ENCODE peak calls at places on chromosomes 7 and 10, in eight cellular contexts. R is mammary epithelial cell; G is CD8-positive, alpha-beta memory T cell; Z is astrocyte; K is CD8-positive, alpha-beta T cell; T is neuronal stem cell; C is small intestine; I is cardiac muscle cell. N is an unnamed sample. For H3K4me1, the result is how much of the 10 kb centered on the place peaks cover.

GRCh38 chr7:29127527-29127926 is 18.8 kb downstream of the CPVL start:
- DNase-seq in R (no peak), G (no peak), Z (no peak), K (no peak), T (peak), C (no peak), I (no peak), N (no peak)

GRCh38 chr10:930415-931325 is 835 bp downstream of the LARP4B start:
- DNase-seq in R (peak), G (peak), Z (peak), K (no peak), T (peak), C (peak), I (peak), N (peak)

GRCh38 chr10:103736763-103737162 is 118.6 kb downstream of the SH3PXD2A start:
- DNase-seq in R (peak), G (no peak), Z (no peak), K (no peak), T (peak), C (peak), I (no peak), N (peak)

GRCh38 chr10:75497997-75498797 is 66.8 kb downstream of the LRMDA start:
- DNase-seq in R (no peak), G (no peak), Z (peak), K (no peak), T (no peak), C (peak), I (peak), N (peak)

GRCh38 chr7:127667751-127668530 is 15.9 kb downstream of the SND1 start:
- DNase-seq in R (peak), G (no peak), Z (no peak), K (no peak), T (no peak), C (no peak), I (no peak), N (no peak)

GRCh38 chr7:130941322-130942210 is 207.6 kb upstream of the KLF14 start:
- DNase-seq in R (peak), G (peak), Z (peak), K (no peak), T (no peak), C (peak), I (peak), N (no peak)

GRCh38 chr10:71067098-71067760 is 145.1 kb upstream of the UNC5B start:
- DNase-seq in R (no peak), G (no peak), Z (no peak), K (no peak), T (no peak), C (no peak), I (no peak), N (no peak)

GRCh38 chr10:91589015-91589655 is 43.7 kb downstream of the PPP1R3C start:
- DNase-seq in R (no peak), G (no peak), Z (peak), K (no peak), T (no peak), C (no peak), I (peak), N (no peak)

GRCh38 chr7:27143022-27143949 is at the start of gene HOXA5:
- DNase-seq in R (peak), G (no peak), Z (peak), K (no peak), T (peak), C (peak), I (peak), N (peak)

GRCh38 chr7:78762625-78763024 is 690.8 kb downstream of the MAGI2 start:
- DNase-seq in R (no peak), G (no peak), Z (no peak), K (no peak), T (no peak), C (no peak), I (no peak), N (no peak)

GRCh38 chr7:157837047-157837446 is 500.2 kb downstream of the DNAJB6 start:
- DNase-seq in R (no peak), G (no peak), Z (no peak), K (no peak), T (no peak), C (no peak), I (no peak), N (no peak)

GRCh38 chr10:95909591-95909990 is 1.8 kb downstream of the CC2D2B start:
- DNase-seq in R (no peak), G (no peak), Z (no peak), K (no peak), T (no peak), C (no peak), I (no peak), N (no peak)

GRCh38 chr7:157687845-157688244 is 351.0 kb downstream of the DNAJB6 start:
- DNase-seq in R (no peak), G (no peak), Z (no peak), K (no peak), T (no peak), C (no peak), I (no peak), N (no peak)

GRCh38 chr7:149005427-149006344 is 22.6 kb downstream of the PDIA4 start:
- DNase-seq in R (peak), G (peak), Z (no peak), K (peak), T (peak), C (peak), I (peak), N (no peak)

GRCh38 chr10:67861750-67862460 is 22.6 kb upstream of the SIRT1 start:
- DNase-seq in R (no peak), G (no peak), Z (no peak), K (no peak), T (no peak), C (no peak), I (no peak), N (no peak)

GRCh38 chr7:155261031-155261985 is 36.4 kb upstream of the INSIG1 start:
- DNase-seq in R (no peak), G (no peak), Z (no peak), K (no peak), T (no peak), C (no peak), I (no peak), N (no peak)

GRCh38 chr10:75353183-75353582 is 48.4 kb downstream of the ZNF503 start:
- DNase-seq in R (no peak), G (no peak), Z (no peak), K (no peak), T (no peak), C (no peak), I (no peak), N (no peak)

GRCh38 chr10:115866174-115866573 is 406.8 kb downstream of the GFRA1 start:
- DNase-seq in R (no peak), G (no peak), Z (no peak), K (no peak), T (no peak), C (no peak), I (no peak), N (no peak)

GRCh38 chr10:100020161-100020882 is 10.6 kb upstream of the DNMBP start:
- DNase-seq in R (no peak), G (no peak), Z (no peak), K (no peak), T (no peak), C (no peak), I (no peak), N (no peak)

GRCh38 chr7:101882595-101883564 is 65.5 kb downstream of the CUX1 start:
- DNase-seq in R (peak), G (no peak), Z (peak), K (no peak), T (no peak), C (peak), I (peak), N (peak)

GRCh38 chr10:97096327-97097153 is 89.2 kb downstream of the SLIT1 start:
- DNase-seq in R (no peak), G (peak), Z (no peak), K (no peak), T (no peak), C (no peak), I (no peak), N (no peak)

GRCh38 chr10:31101123-31101522 is 69.5 kb upstream of the ZNF438 start:
- DNase-seq in R (peak), G (no peak), Z (peak), K (no peak), T (no peak), C (no peak), I (peak), N (peak)

GRCh38 chr10:117543245-117543998 is 876 bp downstream of the EMX2 start:
- DNase-seq in R (no peak), G (no peak), Z (no peak), K (no peak), T (peak), C (no peak), I (peak), N (no peak)

GRCh38 chr7:17298840-17299476 is 506 bp downstream of the AHR start:
- DNase-seq in R (peak), G (peak), Z (no peak), K (peak), T (peak), C (peak), I (peak), N (no peak)

GRCh38 chr10:103651783-103652476 is 158.4 kb downstream of the NEURL1 start:
- DNase-seq in R (no peak), G (no peak), Z (no peak), K (no peak), T (no peak), C (peak), I (no peak), N (no peak)

GRCh38 chr7:120941064-120941463 is 9.5 kb upstream of the ING3 start:
- DNase-seq in R (no peak), G (no peak), Z (no peak), K (no peak), T (no peak), C (peak), I (peak), N (no peak)

GRCh38 chr7:129610709-129611245 is 743 bp upstream of the NRF1 start:
- DNase-seq in R (no peak), G (no peak), Z (no peak), K (no peak), T (peak), C (no peak), I (no peak), N (no peak)

GRCh38 chr7:129615018-129615417 is 3.5 kb downstream of the NRF1 start:
- DNase-seq in R (peak), G (no peak), Z (no peak), K (no peak), T (no peak), C (no peak), I (peak), N (peak)

GRCh38 chr7:129611246-129612111 is at the start of gene NRF1:
- DNase-seq in R (peak), G (peak), Z (peak), K (peak), T (peak), C (peak), I (peak), N (peak)

GRCh38 chr7:129612112-129613015 is 844 bp downstream of the NRF1 start:
- DNase-seq in R (peak), G (peak), Z (no peak), K (no peak), T (peak), C (peak), I (peak), N (no peak)

DNA sequence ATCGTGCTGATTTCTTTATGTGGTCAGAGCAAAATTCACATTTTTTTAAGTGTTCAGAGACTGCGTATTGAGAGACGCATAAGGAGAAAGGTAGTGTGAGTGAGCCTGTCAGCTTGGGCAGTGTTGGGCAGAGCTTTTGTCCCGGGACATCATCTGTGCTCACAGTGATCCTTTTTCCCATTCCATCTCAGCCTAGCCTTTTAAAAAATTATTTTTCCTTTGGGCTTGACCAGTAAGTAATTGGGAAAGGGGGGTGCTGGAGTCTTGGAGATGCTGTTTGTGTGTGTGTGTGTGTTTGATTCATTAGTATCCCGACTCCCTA is 1.5 kb downstream of the NRF1 start:
- DNase-seq in R (no peak), G (no peak), Z (no peak), K (no peak), T (no peak), C (no peak), I (no peak), N (peak)
- H3K4me1 ChIP-seq in R (under half), G (half or more), Z (under half), K (half or more), T (under half), C (under half), I (under half), N (under half)

GRCh38 chr7:116708861-116709260 is 36.9 kb downstream of the MET start:
- DNase-seq in R (no peak), G (no peak), Z (no peak), K (no peak), T (no peak), C (no peak), I (no peak), N (no peak)
- H3K27ac ChIP-seq in R (peak), G (no peak), Z (no peak), K (no peak), T (no peak), C (no peak), I (no peak), N (peak)

DNA sequence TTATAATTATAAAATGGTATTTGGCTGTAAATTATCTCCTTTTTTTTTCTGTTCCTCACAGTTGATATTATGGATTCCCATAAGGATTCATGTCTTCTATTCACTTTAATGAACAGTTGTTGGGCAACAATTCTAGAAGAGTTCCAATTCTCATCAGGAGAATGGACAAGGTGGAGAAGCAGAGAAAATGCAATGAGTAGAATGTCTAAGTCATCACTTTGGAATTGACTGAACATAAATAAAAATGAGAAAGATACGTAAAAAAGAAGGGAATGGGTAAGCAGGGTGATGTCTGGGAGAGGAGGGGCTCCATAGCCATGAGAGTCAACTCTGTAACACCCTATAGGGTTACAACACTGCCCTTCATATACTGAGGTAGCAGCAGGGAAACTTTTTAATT is 1.8 kb upstream of the CAV2 start:
- DNase-seq in R (no peak), G (no peak), Z (no peak), K (no peak), T (no peak), C (no peak), I (no peak), N (peak)
- H3K4me1 ChIP-seq in R (under half), G (under half), Z (under half), K (under half), T (under half), C (under half), I (under half), N (under half)

GRCh38 chr7:151809864-151810170 is 67.1 kb downstream of the PRKAG2 start:
- DNase-seq in R (no peak), G (no peak), Z (no peak), K (no peak), T (no peak), C (no peak), I (no peak), N (no peak)
- H3K27ac ChIP-seq in R (no peak), G (no peak), Z (no peak), K (no peak), T (no peak), C (peak), I (no peak), N (no peak)

GRCh38 chr7:105690286-105690915 is 109.1 kb upstream of the EFCAB10 start:
- DNase-seq in R (no peak), G (no peak), Z (peak), K (no peak), T (no peak), C (no peak), I (no peak), N (no peak)
- H3K4me1 ChIP-seq in R (under half), G (under half), Z (under half), K (under half), T (under half), C (under half), I (under half), N (under half)

GRCh38 chr10:21297525-21298383 is 227.7 kb downstream of the SKIDA1 start:
- DNase-seq in R (no peak), G (no peak), Z (no peak), K (no peak), T (no peak), C (no peak), I (peak), N (no peak)

GRCh38 chr10:21293518-21294356 is 231.7 kb downstream of the SKIDA1 start:
- DNase-seq in R (no peak), G (no peak), Z (peak), K (no peak), T (peak), C (no peak), I (peak), N (no peak)

GRCh38 chr10:21296575-21297355 is 228.7 kb downstream of the SKIDA1 start:
- DNase-seq in R (no peak), G (no peak), Z (no peak), K (no peak), T (no peak), C (no peak), I (no peak), N (no peak)

GRCh38 chr10:21290499-21291160 is 234.9 kb downstream of the SKIDA1 start:
- DNase-seq in R (no peak), G (no peak), Z (peak), K (no peak), T (no peak), C (no peak), I (no peak), N (no peak)

DNA sequence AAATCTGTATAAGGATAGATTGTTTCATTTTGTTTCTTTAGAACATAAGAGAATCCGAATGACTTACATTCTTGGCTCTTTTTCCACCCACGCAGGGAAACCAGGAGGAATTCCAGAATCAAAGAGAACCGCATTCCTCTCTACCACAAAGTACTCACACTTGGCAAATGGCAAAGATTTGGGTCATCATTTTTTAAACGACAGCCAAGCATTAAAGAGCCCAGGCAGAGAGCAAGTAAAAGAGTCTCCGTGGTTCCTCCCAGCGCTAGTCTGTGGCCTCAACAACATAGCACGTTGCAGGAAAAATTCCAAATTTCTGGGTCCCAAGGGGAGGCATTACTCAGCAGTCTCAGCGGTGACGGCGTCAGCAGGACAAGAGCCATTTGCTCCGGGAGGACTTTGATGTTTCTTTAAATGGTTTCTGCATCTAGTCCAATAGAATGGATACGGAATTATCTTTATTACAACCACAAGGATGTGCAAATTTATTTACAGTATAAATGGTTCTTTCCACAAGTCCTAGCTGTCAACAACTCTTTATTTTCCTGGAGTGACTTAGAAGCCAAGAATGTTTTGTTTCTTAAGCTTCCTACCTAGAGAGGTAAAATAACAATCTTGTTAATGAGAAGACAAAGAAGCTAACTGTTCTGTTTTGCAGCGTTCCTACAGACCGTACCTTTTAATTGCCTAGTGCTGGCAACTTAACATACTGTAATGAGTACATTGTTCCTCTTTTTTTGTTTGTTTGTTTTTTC is 232.5 kb downstream of the SKIDA1 start:
- DNase-seq in R (peak), G (no peak), Z (peak), K (no peak), T (peak), C (peak), I (peak), N (peak)
- H3K27ac ChIP-seq in R (peak), G (no peak), Z (peak), K (no peak), T (peak), C (no peak), I (peak), N (no peak)

GRCh38 chr10:61944445-61945123 is 43.1 kb downstream of the ARID5B start:
- DNase-seq in R (no peak), G (no peak), Z (no peak), K (no peak), T (no peak), C (no peak), I (no peak), N (no peak)

GRCh38 chr10:61941202-61941651 is 39.7 kb downstream of the ARID5B start:
- DNase-seq in R (no peak), G (no peak), Z (no peak), K (no peak), T (no peak), C (no peak), I (no peak), N (no peak)

GRCh38 chr10:61942997-61943457 is 41.5 kb downstream of the ARID5B start:
- DNase-seq in R (peak), G (no peak), Z (peak), K (no peak), T (no peak), C (no peak), I (peak), N (no peak)

GRCh38 chr10:61939575-61940301 is 38.2 kb downstream of the ARID5B start:
- DNase-seq in R (peak), G (no peak), Z (peak), K (no peak), T (no peak), C (no peak), I (peak), N (peak)

DNA sequence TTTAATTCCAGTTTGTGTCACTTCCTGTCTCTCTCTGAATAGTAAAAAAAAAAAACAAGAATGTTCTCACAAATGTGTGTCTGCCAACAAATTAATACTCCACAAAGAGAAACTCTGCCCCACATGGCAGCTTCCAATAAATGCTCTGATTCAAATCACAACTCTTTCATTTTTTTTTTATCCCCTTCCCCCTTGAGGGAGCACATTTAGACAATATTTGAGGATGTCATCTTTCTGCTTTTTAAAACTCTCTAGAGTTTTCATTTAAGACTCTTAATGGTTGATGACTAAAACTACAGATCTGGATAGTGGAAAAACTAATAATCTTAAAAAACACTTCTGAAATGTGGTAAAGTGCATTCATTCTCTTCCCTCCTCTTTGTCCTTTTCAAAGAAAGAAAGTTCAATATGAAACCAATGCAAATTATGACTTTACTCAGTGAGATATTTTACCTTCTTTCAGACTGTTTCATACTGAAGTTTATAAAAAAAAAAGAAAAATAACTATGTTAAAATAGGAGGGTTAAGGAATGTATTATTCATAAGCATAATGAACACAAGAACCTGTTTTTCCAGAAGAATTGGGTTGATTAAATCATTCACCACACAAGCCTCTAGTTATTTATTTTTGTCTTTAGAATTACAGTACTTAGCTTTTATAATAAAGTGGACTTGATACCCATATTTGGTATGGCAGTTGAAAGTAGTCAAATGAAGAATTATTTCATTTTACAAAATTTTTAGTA is 42.4 kb downstream of the ARID5B start:
- DNase-seq in R (peak), G (no peak), Z (peak), K (no peak), T (no peak), C (no peak), I (peak), N (peak)
- H3K4me1 ChIP-seq in R (under half), G (half or more), Z (under half), K (under half), T (under half), C (under half), I (under half), N (under half)